ENCODE peak calls at places on chromosomes 12 and 14, in seven cellular contexts. T, X, C, S, W, O and Q are unnamed samples.

GRCh38 chr14:23351681-23352505 is 794 bp downstream of the SLC22A17 start:
- DNase-seq in C (no peak), W (no peak), T (no peak), O (peak; percentile 50), S (peak; percentile 12), X (no peak), Q (no peak)

GRCh38 chr12:54277823-54278276 is 2.1 kb downstream of the CBX5 start:
- DNase-seq in O (no peak), X (no peak), S (peak; percentile 61), C (no peak), T (no peak), W (no peak), Q (no peak)

GRCh38 chr12:71303199-71303598 is 136.4 kb upstream of the LGR5 start:
- DNase-seq in X (no peak), O (no peak), S (peak; percentile 67), T (no peak), C (no peak), W (no peak), Q (no peak)

GRCh38 chr12:6280053-6280469 is 30.4 kb upstream of the PLEKHG6 start:
- DNase-seq in S (peak; percentile 93), X (peak; percentile 88), T (peak; percentile 68), C (peak; percentile 67), W (peak; percentile 93), O (no peak), Q (peak; percentile 79)

GRCh38 chr12:81800298-81801148 is 41.4 kb upstream of the PPFIA2 start:
- DNase-seq in C (no peak), W (no peak), X (peak; percentile 31), O (no peak), S (peak; percentile 79), T (no peak), Q (no peak)

GRCh38 chr14:100547633-100548294 is 39.5 kb downstream of the BEGAIN start:
- DNase-seq in W (no peak), O (no peak), T (peak; percentile 82), S (peak; percentile 30), C (peak; percentile 61), X (no peak), Q (no peak)

GRCh38 chr12:113766133-113766879 is 199.8 kb downstream of the RBM19 start:
- DNase-seq in C (no peak), S (no peak), X (no peak), O (peak; percentile 25), T (no peak), W (peak; percentile 87), Q (no peak)

GRCh38 chr14:47227051-47227600 is 448.3 kb downstream of the MDGA2 start:
- DNase-seq in O (no peak), C (no peak), X (no peak), S (peak; percentile 36), T (no peak), W (no peak), Q (no peak)

GRCh38 chr14:102746568-102747438 is 30.4 kb upstream of the TRAF3 start:
- DNase-seq in C (no peak), W (no peak), T (no peak), X (no peak), S (no peak), O (no peak), Q (no peak)

GRCh38 chr12:91920276-91920675 is 225.4 kb downstream of the BTG1 start:
- DNase-seq in X (no peak), T (no peak), S (peak; percentile 11), O (no peak), C (no peak), W (no peak), Q (no peak)

GRCh38 chr12:129372348-129372747 is 519.1 kb downstream of the GLT1D1 start:
- DNase-seq in T (no peak), X (no peak), O (no peak), C (no peak), S (no peak), W (no peak), Q (no peak)

GRCh38 chr12:107328442-107329133 is 235.2 kb upstream of the CRY1 start:
- DNase-seq in O (peak; percentile 9), T (no peak), C (no peak), X (no peak), S (peak; percentile 81), W (no peak), Q (no peak)

GRCh38 chr14:81953419-81953818 is 419.8 kb upstream of the SEL1L start:
- DNase-seq in O (peak; percentile 22), T (no peak), S (no peak), C (no peak), W (no peak), X (no peak), Q (no peak)

GRCh38 chr12:104215638-104216297 is at the start of gene TXNRD1:
- DNase-seq in C (peak; percentile 87), S (peak; percentile 80), T (peak; percentile 86), X (peak; percentile 70), W (peak; percentile 30), O (no peak), Q (no peak)

GRCh38 chr12:123139926-123140674 is 10.8 kb downstream of the PITPNM2 start:
- DNase-seq in T (peak; percentile 57), X (no peak), C (no peak), O (peak; percentile 89), W (peak; percentile 61), S (peak; percentile 61), Q (no peak)

GRCh38 chr12:86683568-86683991 is 427.4 kb upstream of the MGAT4C start:
- DNase-seq in O (no peak), C (no peak), W (no peak), X (no peak), T (no peak), S (peak; percentile 62), Q (peak; percentile 13)

GRCh38 chr14:39555749-39556148 is 123.5 kb upstream of the FBXO33 start:
- DNase-seq in S (no peak), W (no peak), X (no peak), T (no peak), O (no peak), C (no peak), Q (no peak)
- H3K27ac ChIP-seq in S (no peak overlapping the region), W (no peak overlapping the region), X (no peak overlapping the region), T (no peak overlapping the region), O (no peak overlapping the region), C (no peak overlapping the region), Q (no peak overlapping the region)

GRCh38 chr14:90815817-90816662 is at the start of gene TTC7B:
- DNase-seq in O (peak; percentile 63), X (no peak), C (peak; percentile 51), S (peak; percentile 36), T (peak; percentile 43), W (no peak), Q (no peak)
- H3K27ac ChIP-seq in O (peak within 1 kb of the TSS; percentile 100), X (no peak within 1 kb of the TSS), C (peak within 1 kb of the TSS; percentile 35), S (no peak within 1 kb of the TSS), T (peak within 1 kb of the TSS; percentile 40), W (no peak within 1 kb of the TSS), Q (no peak within 1 kb of the TSS)

GRCh38 chr12:30796891-30797371 is 42.2 kb upstream of the CAPRIN2 start:
- DNase-seq in T (no peak), W (no peak), S (peak; percentile 58), C (no peak), X (no peak), O (peak; percentile 14), Q (no peak)
- H3K27ac ChIP-seq in T (no peak overlapping the region), W (no peak overlapping the region), S (peak overlapping the region; percentile 34), C (no peak overlapping the region), X (no peak overlapping the region), O (no peak overlapping the region), Q (peak overlapping the region; percentile 96)

DNA sequence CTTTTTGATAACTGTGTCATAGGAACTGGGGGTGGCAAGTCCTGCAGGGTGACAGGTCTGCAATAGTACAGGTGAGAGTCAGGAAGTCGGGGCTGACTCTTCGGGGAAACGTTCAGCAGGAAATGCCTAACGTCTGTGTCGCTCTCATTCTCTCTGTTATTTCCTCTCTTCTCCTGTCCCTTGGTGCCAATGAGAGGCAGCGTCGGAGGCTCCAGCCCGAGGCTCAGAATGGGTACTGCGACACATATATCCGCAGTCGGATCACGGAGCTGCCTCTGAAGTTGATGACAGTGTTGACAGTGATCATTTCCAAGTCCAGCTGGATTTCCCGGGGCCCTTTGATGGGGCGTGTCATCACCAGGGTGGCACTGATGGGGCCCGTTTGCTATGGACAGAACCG is 2.7 kb upstream of the TC2N start:
- DNase-seq in W (peak; percentile 5), S (no peak), X (no peak), T (peak; percentile 32), O (no peak), C (no peak), Q (no peak)
- H3K27ac ChIP-seq in W (no peak overlapping the region), S (no peak overlapping the region), X (peak overlapping the region; percentile 27), T (peak overlapping the region; percentile 15), O (no peak overlapping the region), C (peak overlapping the region; percentile 37), Q (no peak overlapping the region)

DNA sequence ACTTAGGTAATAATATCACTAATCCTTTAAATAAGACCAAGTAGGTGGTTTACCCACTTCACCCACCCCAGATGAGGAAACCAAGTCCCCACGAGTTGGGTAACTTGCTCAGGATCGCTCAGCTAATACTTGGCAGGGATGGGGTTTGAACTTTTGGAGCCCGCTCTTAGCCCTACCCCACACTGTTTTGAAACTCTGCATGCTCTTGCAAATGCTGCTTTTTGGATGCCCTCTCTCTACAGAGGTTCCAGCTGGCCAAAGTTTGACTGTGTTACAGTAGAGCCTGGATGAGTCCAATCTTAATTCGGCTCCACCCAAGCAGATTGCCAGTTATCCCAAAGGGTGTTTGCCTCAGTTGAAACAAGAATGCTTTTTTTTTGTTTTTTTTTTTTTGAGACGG is 6.8 kb downstream of the PLEKHG3 start:
- DNase-seq in X (no peak), S (no peak), W (no peak), C (no peak), O (no peak), T (no peak), Q (no peak)
- H3K27ac ChIP-seq in X (no peak overlapping the region), S (no peak overlapping the region), W (no peak overlapping the region), C (no peak overlapping the region), O (no peak overlapping the region), T (peak overlapping the region; percentile 92), Q (no peak overlapping the region)

DNA sequence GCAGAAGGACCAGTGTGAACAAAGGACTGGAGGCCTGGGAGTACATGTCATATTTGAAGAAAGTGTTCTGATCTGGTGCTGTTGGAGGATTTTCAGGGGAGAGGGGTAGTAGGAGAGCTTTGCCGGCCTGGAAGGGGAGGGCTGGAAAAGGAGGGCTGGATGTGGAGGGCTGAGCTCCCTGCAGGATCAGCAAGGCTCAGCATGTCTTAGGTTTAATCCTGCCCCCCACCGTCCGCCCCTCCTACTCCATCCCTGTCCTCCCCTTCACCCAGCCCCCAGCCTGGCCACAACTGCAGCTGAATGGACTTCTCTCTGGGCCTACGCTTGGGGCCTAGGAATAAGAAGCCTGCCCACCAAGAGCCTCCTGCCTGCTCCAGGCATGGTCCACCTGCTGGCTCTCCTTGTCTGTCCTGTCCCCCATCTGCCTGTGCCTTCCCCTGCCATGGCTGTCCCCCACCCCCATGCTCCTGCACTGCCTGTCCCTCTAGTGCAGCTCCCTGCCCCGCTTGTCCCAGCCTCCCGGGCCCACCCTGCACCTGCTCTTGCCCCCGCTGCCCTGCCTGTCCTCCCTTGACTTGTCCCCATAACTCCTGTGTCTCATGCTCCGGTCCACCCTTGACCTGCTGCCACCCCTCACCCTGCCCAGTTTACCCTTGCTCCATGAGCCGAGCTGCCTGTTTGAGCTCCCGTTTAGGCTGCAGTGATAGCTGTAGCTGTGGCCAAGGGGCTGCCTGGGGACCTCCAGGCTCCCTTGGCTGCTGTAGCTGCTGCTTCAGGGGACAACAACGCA is 9.8 kb upstream of the RARG start:
- DNase-seq in S (no peak), C (no peak), T (no peak), X (no peak), O (peak; percentile 98), W (no peak), Q (no peak)
- H3K27ac ChIP-seq in S (no peak overlapping the region), C (no peak overlapping the region), T (no peak overlapping the region), X (no peak overlapping the region), O (peak overlapping the region; percentile 90), W (no peak overlapping the region), Q (no peak overlapping the region)